ENCODE peak calls at places on chromosomes 16 and 17, in ten cellular contexts. One of them, this sample, is unnamed.
A peak's percentile ranks its signal among the peaks of the same experiment; 100 is the strongest.

GRCh38 chr17:39826334-39826733 is 37.8 kb downstream of the IKZF3 start:
- DNase-seq in kidney tubule cell: no peak
- DNase-seq in mesendoderm: no peak
- DNase-seq in AG10803: no peak
- DNase-seq in LoVo: no peak
- DNase-seq in H1: no peak
- DNase-seq in tibial artery: no peak
- DNase-seq in T1000: no peak
- DNase-seq in cardiac muscle cell: no peak
- DNase-seq in GM04504: no peak
- DNase-seq in this sample: no peak

GRCh38 chr16:75377971-75378386 is 55.3 kb downstream of the CFDP1 start:
- DNase-seq in kidney tubule cell: peak; percentile 95
- DNase-seq in mesendoderm: peak; percentile 83
- DNase-seq in AG10803: peak; percentile 98
- DNase-seq in LoVo: no peak
- DNase-seq in H1: no peak
- DNase-seq in tibial artery: no peak
- DNase-seq in T1000: peak; percentile 26
- DNase-seq in cardiac muscle cell: no peak
- DNase-seq in GM04504: peak; percentile 95
- DNase-seq in this sample: peak; percentile 87

GRCh38 chr16:2296662-2297505 is 29.0 kb upstream of the RNPS1 start:
- DNase-seq in kidney tubule cell: peak; percentile 27
- DNase-seq in mesendoderm: peak; percentile 65
- DNase-seq in AG10803: peak; percentile 24
- DNase-seq in LoVo: no peak
- DNase-seq in H1: peak; percentile 38
- DNase-seq in tibial artery: no peak
- DNase-seq in T1000: no peak
- DNase-seq in cardiac muscle cell: peak; percentile 21
- DNase-seq in GM04504: peak; percentile 7
- DNase-seq in this sample: no peak

GRCh38 chr16:69769404-69769803 is 7.3 kb downstream of the WWP2 start:
- DNase-seq in kidney tubule cell: no peak
- DNase-seq in mesendoderm: no peak
- DNase-seq in AG10803: no peak
- DNase-seq in LoVo: no peak
- DNase-seq in H1: no peak
- DNase-seq in tibial artery: no peak
- DNase-seq in T1000: no peak
- DNase-seq in cardiac muscle cell: no peak
- DNase-seq in GM04504: no peak
- DNase-seq in this sample: no peak

GRCh38 chr17:59399914-59400313 is 68.5 kb downstream of the YPEL2 start:
- DNase-seq in kidney tubule cell: no peak
- DNase-seq in mesendoderm: no peak
- DNase-seq in AG10803: no peak
- DNase-seq in LoVo: no peak
- DNase-seq in H1: no peak
- DNase-seq in tibial artery: no peak
- DNase-seq in T1000: no peak
- DNase-seq in cardiac muscle cell: no peak
- DNase-seq in GM04504: no peak
- DNase-seq in this sample: no peak

GRCh38 chr17:38885728-38886642 is 16.1 kb downstream of the LASP1 start:
- DNase-seq in kidney tubule cell: no peak
- DNase-seq in mesendoderm: peak; percentile 94
- DNase-seq in AG10803: no peak
- DNase-seq in LoVo: no peak
- DNase-seq in H1: no peak
- DNase-seq in tibial artery: no peak
- DNase-seq in T1000: no peak
- DNase-seq in cardiac muscle cell: peak; percentile 71
- DNase-seq in GM04504: no peak
- DNase-seq in this sample: no peak

GRCh38 chr16:30934827-30935557 is 11.6 kb downstream of the FBXL19 start:
- DNase-seq in kidney tubule cell: peak; percentile 51
- DNase-seq in mesendoderm: peak; percentile 87
- DNase-seq in AG10803: peak; percentile 41
- DNase-seq in LoVo: no peak
- DNase-seq in H1: no peak
- DNase-seq in tibial artery: peak; percentile 55
- DNase-seq in T1000: no peak
- DNase-seq in cardiac muscle cell: peak; percentile 58
- DNase-seq in GM04504: no peak
- DNase-seq in this sample: no peak

GRCh38 chr16:678858-679807 is 1.1 kb upstream of the STUB1 start:
- DNase-seq in kidney tubule cell: peak; percentile 64
- DNase-seq in mesendoderm: peak; percentile 86
- DNase-seq in AG10803: peak; percentile 38
- DNase-seq in LoVo: peak; percentile 31
- DNase-seq in H1: no peak
- DNase-seq in tibial artery: peak; percentile 59
- DNase-seq in T1000: peak; percentile 61
- DNase-seq in cardiac muscle cell: peak; percentile 88
- DNase-seq in GM04504: no peak
- DNase-seq in this sample: no peak

GRCh38 chr17:41535764-41536481 is 7.8 kb upstream of the KRT19 start:
- DNase-seq in kidney tubule cell: peak; percentile 52
- DNase-seq in mesendoderm: peak; percentile 89
- DNase-seq in AG10803: no peak
- DNase-seq in LoVo: no peak
- DNase-seq in H1: no peak
- DNase-seq in tibial artery: no peak
- DNase-seq in T1000: no peak
- DNase-seq in cardiac muscle cell: no peak
- DNase-seq in GM04504: no peak
- DNase-seq in this sample: no peak

GRCh38 chr17:61754124-61754523 is 109.2 kb downstream of the BRIP1 start:
- DNase-seq in kidney tubule cell: no peak
- DNase-seq in mesendoderm: no peak
- DNase-seq in AG10803: no peak
- DNase-seq in LoVo: no peak
- DNase-seq in H1: no peak
- DNase-seq in tibial artery: no peak
- DNase-seq in T1000: no peak
- DNase-seq in cardiac muscle cell: no peak
- DNase-seq in GM04504: no peak
- DNase-seq in this sample: no peak

GRCh38 chr16:12559714-12560113 is 244.0 kb downstream of the CPPED1 start:
- DNase-seq in kidney tubule cell: peak; percentile 47
- DNase-seq in mesendoderm: no peak
- DNase-seq in AG10803: peak; percentile 69
- DNase-seq in LoVo: no peak
- DNase-seq in H1: no peak
- DNase-seq in tibial artery: no peak
- DNase-seq in T1000: no peak
- DNase-seq in cardiac muscle cell: no peak
- DNase-seq in GM04504: no peak
- DNase-seq in this sample: no peak

GRCh38 chr17:33013596-33014375 is 22.1 kb downstream of the SPACA3 start:
- DNase-seq in kidney tubule cell: no peak
- DNase-seq in mesendoderm: no peak
- DNase-seq in AG10803: no peak
- DNase-seq in LoVo: no peak
- DNase-seq in H1: no peak
- DNase-seq in tibial artery: no peak
- DNase-seq in T1000: no peak
- DNase-seq in cardiac muscle cell: no peak
- DNase-seq in GM04504: no peak
- DNase-seq in this sample: no peak

GRCh38 chr17:73340093-73340596 is 28.3 kb upstream of the CDC42EP4 start:
- DNase-seq in kidney tubule cell: peak; percentile 94
- DNase-seq in mesendoderm: no peak
- DNase-seq in AG10803: peak; percentile 94
- DNase-seq in LoVo: peak; percentile 67
- DNase-seq in H1: no peak
- DNase-seq in tibial artery: peak; percentile 67
- DNase-seq in T1000: peak; percentile 85
- DNase-seq in cardiac muscle cell: no peak
- DNase-seq in GM04504: peak; percentile 85
- DNase-seq in this sample: peak; percentile 84

GRCh38 chr17:8632087-8632486 is 1.6 kb upstream of the MYH10 start:
- DNase-seq in kidney tubule cell: peak; percentile 15
- DNase-seq in mesendoderm: peak; percentile 46
- DNase-seq in AG10803: no peak
- DNase-seq in LoVo: no peak
- DNase-seq in H1: no peak
- DNase-seq in tibial artery: no peak
- DNase-seq in T1000: no peak
- DNase-seq in cardiac muscle cell: no peak
- DNase-seq in GM04504: no peak
- DNase-seq in this sample: no peak

GRCh38 chr16:59632266-59632855 is 898.2 kb upstream of the GOT2 start:
- DNase-seq in kidney tubule cell: peak; percentile 29
- DNase-seq in mesendoderm: no peak
- DNase-seq in AG10803: peak; percentile 66
- DNase-seq in LoVo: no peak
- DNase-seq in H1: no peak
- DNase-seq in tibial artery: no peak
- DNase-seq in T1000: peak; percentile 49
- DNase-seq in cardiac muscle cell: peak; percentile 26
- DNase-seq in GM04504: peak; percentile 30
- DNase-seq in this sample: no peak

GRCh38 chr17:5921919-5922318 is 148.3 kb upstream of the WSCD1 start:
- DNase-seq in kidney tubule cell: peak; percentile 81
- DNase-seq in mesendoderm: peak; percentile 32
- DNase-seq in AG10803: no peak
- DNase-seq in LoVo: peak; percentile 35
- DNase-seq in H1: no peak
- DNase-seq in tibial artery: no peak
- DNase-seq in T1000: no peak
- DNase-seq in cardiac muscle cell: no peak
- DNase-seq in GM04504: no peak
- DNase-seq in this sample: no peak

This sample was measured in amniotic stem cell.